ENCODE peak calls at places on chromosome 1, in five cellular contexts. J is aorta, A is K562, I is upper lobe of right lung, L is IMR-90. C is an unnamed sample.

GRCh38 chr1:57839067-57839466 is 415.2 kb upstream of the DAB1 start:
- DNase-seq in J (no peak), A (no peak), I (no peak), L (no peak), C (no peak)

GRCh38 chr1:25744140-25744581 is 55.8 kb upstream of the SELENON start:
- DNase-seq in J (peak; percentile 72), A (peak; percentile 27), I (peak; percentile 78), L (peak; percentile 53), C (peak; percentile 39)

GRCh38 chr1:2382621-2383361 is 8.6 kb downstream of the MORN1 start:
- DNase-seq in J (peak; percentile 47), A (peak; percentile 67), I (peak; percentile 71), L (no peak), C (peak; percentile 37)

GRCh38 chr1:8122477-8123407 is 96.6 kb upstream of the ERRFI1 start:
- DNase-seq in J (no peak), A (peak; percentile 92), I (no peak), L (peak; percentile 85), C (no peak)

GRCh38 chr1:29290414-29290980 is 54.2 kb downstream of the PTPRU start:
- DNase-seq in J (peak; percentile 30), A (no peak), I (no peak), L (peak; percentile 38), C (no peak)

GRCh38 chr1:174040387-174040786 is 18.2 kb upstream of the RC3H1 start:
- DNase-seq in J (no peak), A (peak; percentile 26), I (no peak), L (peak; percentile 95), C (no peak)

GRCh38 chr1:30889506-30889905 is 19.1 kb downstream of the SDC3 start:
- DNase-seq in J (no peak), A (no peak), I (no peak), L (peak; percentile 68), C (no peak)

GRCh38 chr1:62856964-62857363 is 73.0 kb downstream of the ATG4C start:
- DNase-seq in J (no peak), A (no peak), I (no peak), L (no peak), C (no peak)

GRCh38 chr1:112957133-112957812 is 1.3 kb upstream of the SLC16A1 start:
- DNase-seq in J (no peak), A (peak; percentile 74), I (no peak), L (peak; percentile 95), C (peak; percentile 54)

GRCh38 chr1:7536891-7537591 is 234.1 kb upstream of the VAMP3 start:
- DNase-seq in J (peak; percentile 38), A (no peak), I (no peak), L (no peak), C (no peak)

GRCh38 chr1:224432141-224432540 is 2.5 kb downstream of the WDR26 start:
- DNase-seq in J (no peak), A (no peak), I (no peak), L (no peak), C (no peak)

GRCh38 chr1:109925159-109925990 is 14.7 kb downstream of the CSF1 start:
- DNase-seq in J (no peak), A (no peak), I (no peak), L (no peak), C (no peak)

GRCh38 chr1:169110265-169110664 is 3.8 kb downstream of the ATP1B1 start:
- DNase-seq in J (no peak), A (no peak), I (no peak), L (no peak), C (no peak)
- H3K4me3 ChIP-seq in J (no peak overlapping the region), A (no peak overlapping the region), I (peak overlapping the region; percentile 89), L (no peak overlapping the region), C (no peak overlapping the region)

DNA sequence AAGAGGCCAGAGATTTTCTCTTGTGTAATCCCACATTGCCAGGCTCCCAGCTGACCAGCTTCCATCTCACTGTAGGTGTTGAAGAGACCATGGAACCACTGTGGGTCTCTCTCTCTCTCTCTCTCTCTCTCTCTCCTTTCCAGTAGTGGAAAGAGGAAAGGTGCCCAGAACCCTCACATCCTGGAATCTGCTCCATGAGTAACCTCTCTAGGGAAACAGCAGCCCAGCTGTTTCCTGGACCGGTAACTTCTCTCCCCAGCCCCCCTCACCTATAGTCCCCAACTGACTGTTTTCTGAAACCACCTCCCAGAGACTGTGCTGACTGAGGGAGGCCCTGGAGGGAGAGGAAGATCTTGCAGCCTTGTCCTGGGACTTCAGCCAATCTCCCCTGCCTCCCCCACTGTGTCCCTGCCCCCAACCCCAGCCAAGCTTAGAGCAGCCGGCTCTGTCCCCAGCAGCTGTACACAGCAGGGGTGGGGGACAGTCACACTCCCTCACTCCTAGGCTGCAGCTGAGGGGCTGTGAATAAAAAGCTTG is 20.6 kb upstream of the SLC45A3 start:
- DNase-seq in J (no peak), A (peak; percentile 38), I (no peak), L (no peak), C (no peak)
- H3K4me3 ChIP-seq in J (no peak overlapping the region), A (no peak overlapping the region), I (no peak overlapping the region), L (no peak overlapping the region), C (no peak overlapping the region)

GRCh38 chr1:154256666-154257065 is 15.8 kb upstream of the HAX1 start:
- DNase-seq in J (no peak), A (no peak), I (no peak), L (no peak), C (no peak)
- H3K4me3 ChIP-seq in J (no peak overlapping the region), A (no peak overlapping the region), I (no peak overlapping the region), L (no peak overlapping the region), C (no peak overlapping the region)

GRCh38 chr1:215599418-215599817 is 32.3 kb downstream of the KCTD3 start:
- DNase-seq in J (no peak), A (peak; percentile 53), I (no peak), L (peak; percentile 78), C (no peak)
- H3K4me3 ChIP-seq in J (no peak overlapping the region), A (no peak overlapping the region), I (no peak overlapping the region), L (no peak overlapping the region), C (no peak overlapping the region)

DNA sequence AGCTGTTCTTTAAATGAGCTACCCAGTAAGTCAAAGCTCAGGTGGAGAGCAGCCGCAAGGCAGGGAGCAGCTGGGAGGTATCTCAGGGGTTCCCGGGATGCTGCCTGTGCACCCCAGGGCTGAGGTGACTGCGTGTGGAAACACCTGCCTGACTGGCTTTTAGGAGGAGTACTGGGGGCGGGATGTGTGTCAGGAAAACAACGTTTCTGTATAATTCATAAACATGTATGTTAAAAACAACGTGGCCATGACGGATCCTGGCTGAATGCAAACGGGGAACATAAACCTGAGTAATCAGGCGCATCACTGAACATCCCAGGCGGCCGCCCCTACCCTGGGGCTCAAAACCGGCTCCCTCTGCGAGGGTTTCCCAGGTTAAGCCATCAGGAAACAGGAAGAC is 1.5 kb downstream of the C1orf159 start:
- DNase-seq in J (no peak), A (no peak), I (peak; percentile 43), L (no peak), C (no peak)
- H3K4me3 ChIP-seq in J (no peak overlapping the region), A (peak overlapping the region; percentile 50), I (no peak overlapping the region), L (no peak overlapping the region), C (no peak overlapping the region)

GRCh38 chr1:99634971-99635624 is 10.8 kb upstream of the PALMD start:
- DNase-seq in J (no peak), A (no peak), I (no peak), L (no peak), C (no peak)
- H3K4me3 ChIP-seq in J (no peak overlapping the region), A (no peak overlapping the region), I (no peak overlapping the region), L (no peak overlapping the region), C (no peak overlapping the region)

GRCh38 chr1:235325139-235325538 is 2.8 kb downstream of the ARID4B start:
- DNase-seq in J (no peak), A (no peak), I (no peak), L (no peak), C (no peak)

GRCh38 chr1:235327559-235328270 is at the start of gene ARID4B:
- DNase-seq in J (peak; percentile 87), A (no peak), I (peak; percentile 90), L (no peak), C (no peak)

GRCh38 chr1:235326719-235327558 is 1.0 kb downstream of the ARID4B start:
- DNase-seq in J (peak; percentile 59), A (peak; percentile 78), I (peak; percentile 74), L (no peak), C (no peak)

GRCh38 chr1:235324296-235324695 is 3.7 kb downstream of the ARID4B start:
- DNase-seq in J (no peak), A (no peak), I (no peak), L (no peak), C (no peak)

GRCh38 chr1:235325854-235326253 is 2.1 kb downstream of the ARID4B start:
- DNase-seq in J (no peak), A (no peak), I (no peak), L (no peak), C (no peak)
- H3K4me3 ChIP-seq in J (no peak overlapping the region), A (peak overlapping the region; percentile 82), I (peak overlapping the region; percentile 70), L (no peak overlapping the region), C (no peak overlapping the region)

GRCh38 chr1:169561692-169562091 is 24.6 kb downstream of the F5 start:
- DNase-seq in J (no peak), A (no peak), I (no peak), L (no peak), C (no peak)
- H3K4me3 ChIP-seq in J (no peak overlapping the region), A (no peak overlapping the region), I (no peak overlapping the region), L (no peak overlapping the region), C (no peak overlapping the region)

GRCh38 chr1:19441048-19441447 is 44.3 kb downstream of the CAPZB start:
- DNase-seq in J (peak; percentile 71), A (no peak), I (no peak), L (no peak), C (no peak)

GRCh38 chr1:19439464-19440171 is 45.7 kb downstream of the CAPZB start:
- DNase-seq in J (no peak), A (peak; percentile 48), I (no peak), L (no peak), C (no peak)

GRCh38 chr1:19443321-19443720 is 42.0 kb downstream of the CAPZB start:
- DNase-seq in J (no peak), A (no peak), I (no peak), L (no peak), C (no peak)

GRCh38 chr1:19444399-19445021 is 40.8 kb downstream of the CAPZB start:
- DNase-seq in J (no peak), A (no peak), I (no peak), L (no peak), C (no peak)

GRCh38 chr1:19442150-19443096 is 42.9 kb downstream of the CAPZB start:
- DNase-seq in J (no peak), A (no peak), I (no peak), L (peak; percentile 60), C (no peak)
- H3K4me3 ChIP-seq in J (no peak overlapping the region), A (no peak overlapping the region), I (no peak overlapping the region), L (no peak overlapping the region), C (no peak overlapping the region)

C was measured in iPS DF 6.9.